ENCODE peak calls at places on chromosomes 7 and 10, in five cellular contexts. G, O, T, N and B are unnamed samples.

GRCh38 chr7:106503626-106504025 is 157.3 kb downstream of the CCDC71L start:
- DNase-seq in N (no peak), G (no peak), T (no peak), O (no peak), B (no peak)

GRCh38 chr7:99514050-99514449 is 9.6 kb downstream of the ZKSCAN5 start:
- DNase-seq in T (peak; percentile 51), O (no peak), N (no peak), G (no peak), B (no peak)

GRCh38 chr7:41693150-41693997 is 9.5 kb downstream of the INHBA start:
- DNase-seq in O (no peak), T (peak; percentile 71), N (no peak), G (no peak), B (no peak)

GRCh38 chr7:101299511-101300464 is 21.8 kb downstream of the IFT22 start:
- DNase-seq in G (no peak), T (no peak), O (no peak), N (no peak), B (no peak)

GRCh38 chr7:114648680-114649079 is 234.1 kb downstream of the FOXP2 start:
- DNase-seq in N (no peak), G (no peak), O (no peak), T (no peak), B (no peak)

GRCh38 chr7:131190146-131190545 is 137.5 kb upstream of the MKLN1 start:
- DNase-seq in T (peak; percentile 41), O (no peak), N (no peak), G (no peak), B (no peak)

GRCh38 chr7:47366211-47366610 is 215.7 kb downstream of the TNS3 start:
- DNase-seq in T (no peak), O (no peak), N (no peak), G (no peak), B (no peak)

GRCh38 chr7:105487559-105488218 is 34.4 kb downstream of the PUS7 start:
- DNase-seq in N (peak; percentile 83), O (peak; percentile 87), G (no peak), T (peak; percentile 84), B (peak; percentile 54)

GRCh38 chr10:96720422-96721206 is at the start of gene PIK3AP1:
- DNase-seq in T (peak; percentile 23), G (peak; percentile 72), O (no peak), N (no peak), B (no peak)

GRCh38 chr10:12250181-12250580 is 54.2 kb downstream of the CDC123 start:
- DNase-seq in G (no peak), O (no peak), N (no peak), T (no peak), B (no peak)

GRCh38 chr7:131012477-131013031 is 278.5 kb upstream of the KLF14 start:
- DNase-seq in T (peak; percentile 55), O (no peak), G (no peak), N (no peak), B (no peak)

GRCh38 chr10:78072504-78072903 is 38.8 kb downstream of the RPS24 start:
- DNase-seq in G (no peak), O (no peak), N (no peak), T (no peak), B (no peak)

GRCh38 chr10:34094146-34094696 is 720.9 kb downstream of the PARD3 start:
- DNase-seq in T (no peak), N (no peak), G (no peak), O (no peak), B (no peak)

GRCh38 chr7:19749658-19750057 is 23.8 kb downstream of the TMEM196 start:
- DNase-seq in O (no peak), G (no peak), N (peak; percentile 61), T (peak; percentile 5), B (no peak)

GRCh38 chr7:73671857-73672445 is 4.3 kb downstream of the VPS37D start:
- DNase-seq in O (no peak), T (no peak), G (no peak), N (no peak), B (no peak)

GRCh38 chr10:111023060-111023459 is 53.8 kb upstream of the ADRA2A start:
- DNase-seq in G (no peak), O (no peak), T (no peak), N (no peak), B (no peak)
- H3K4me3 ChIP-seq in G (no peak overlapping the region), O (no peak overlapping the region), T (no peak overlapping the region), N (no peak overlapping the region), B (no peak overlapping the region)

DNA sequence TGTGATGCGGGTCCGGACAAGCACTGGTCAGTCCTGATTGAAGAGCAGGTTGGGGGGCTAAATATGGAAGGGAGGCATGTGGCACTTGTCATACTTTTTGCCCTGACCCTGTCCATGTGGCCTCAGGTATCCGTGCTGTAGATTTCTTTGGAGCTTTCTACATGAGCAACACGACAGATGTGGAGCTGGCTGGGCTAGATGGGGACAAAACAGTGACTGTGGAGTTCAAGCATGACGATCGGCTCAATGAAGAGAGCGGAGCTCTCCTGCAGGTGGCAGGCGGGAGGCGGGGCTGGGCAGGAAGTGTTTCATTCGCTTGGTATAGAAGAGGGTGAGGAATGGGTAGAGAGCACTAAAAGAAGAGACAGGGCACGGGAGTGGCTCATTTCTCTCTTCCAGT is 13.0 kb upstream of the CHCHD1 start:
- DNase-seq in T (no peak), O (no peak), N (no peak), G (no peak), B (no peak)
- TF ChIP-seq CTCF in T (no peak), O (no peak), N (no peak), G (no peak), B (no peak)

GRCh38 chr7:149414745-149415390 is 46.0 kb downstream of the ZNF777 start:
- DNase-seq in G (peak; percentile 30), O (peak; percentile 92), T (peak; percentile 83), N (peak; percentile 76), B (peak; percentile 81)
- H3K4me3 ChIP-seq in G (no peak overlapping the region), O (peak overlapping the region; percentile 52), T (peak overlapping the region; percentile 15), N (peak overlapping the region; percentile 58), B (peak overlapping the region; percentile 21)

DNA sequence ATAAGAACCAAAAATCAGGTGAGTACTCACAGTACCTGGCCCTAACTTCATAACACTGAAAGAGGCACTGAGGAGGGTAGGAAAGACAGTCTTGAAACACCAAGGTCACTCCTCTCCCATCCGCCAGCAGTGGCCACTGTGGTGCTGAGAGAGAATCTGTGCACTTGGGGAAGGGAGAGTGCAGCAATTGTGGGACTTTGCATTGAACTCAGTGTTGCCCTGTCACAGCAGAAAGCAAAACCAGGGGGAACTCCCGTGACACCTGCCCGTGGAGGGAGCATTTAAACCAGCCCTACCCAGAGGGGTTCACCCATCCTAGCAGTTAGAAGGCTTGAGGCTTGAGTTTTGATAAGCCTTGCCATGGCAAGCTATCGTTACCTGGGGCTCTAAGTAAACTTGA is 35.2 kb upstream of the MAP3K8 start:
- DNase-seq in G (no peak), O (no peak), T (no peak), N (no peak), B (no peak)
- TF ChIP-seq CTCF in G (no peak), O (no peak), T (no peak), N (no peak), B (no peak)